ENCODE peak calls at places on chromosomes 7 and 10, in six cellular contexts. P is EL, M is AG04449, H is fibroblast of villous mesenchyme, O is AG04450, U is T-helper 9 cell. F is an unnamed sample.

GRCh38 chr10:126016156-126016805 is 119.9 kb downstream of the FANK1 start:
- DNase-seq in P (no peak), M (no peak), H (no peak), O (no peak), U (no peak), F (no peak)

GRCh38 chr10:98555011-98555619 is 108.4 kb upstream of the HPS1 start:
- DNase-seq in P (no peak), M (no peak), H (peak), O (no peak), U (no peak), F (no peak)

GRCh38 chr10:26269754-26270153 is 53.2 kb downstream of the GAD2 start:
- DNase-seq in P (peak), M (no peak), H (peak), O (no peak), U (no peak), F (peak)

GRCh38 chr7:37921876-37922275 is 1.4 kb downstream of the EPDR1 start:
- DNase-seq in P (no peak), M (no peak), H (no peak), O (no peak), U (no peak), F (no peak)

GRCh38 chr7:20237464-20238267 is 20.5 kb upstream of the MACC1 start:
- DNase-seq in P (no peak), M (no peak), H (no peak), O (no peak), U (no peak), F (no peak)

GRCh38 chr10:129530486-129531065 is 63.5 kb downstream of the MGMT start:
- DNase-seq in P (no peak), M (no peak), H (no peak), O (no peak), U (no peak), F (no peak)

GRCh38 chr10:61760943-61761824 is 98.5 kb downstream of the CABCOCO1 start:
- DNase-seq in P (peak), M (peak), H (peak), O (peak), U (no peak), F (peak)

GRCh38 chr10:4883079-4883739 is 57.2 kb downstream of the AKR1E2 start:
- DNase-seq in P (peak), M (no peak), H (peak), O (peak), U (no peak), F (no peak)

GRCh38 chr7:30655096-30655970 is 26.9 kb downstream of the CRHR2 start:
- DNase-seq in P (no peak), M (no peak), H (no peak), O (no peak), U (no peak), F (no peak)

GRCh38 chr7:121960678-121961461 is 87.9 kb downstream of the PTPRZ1 start:
- DNase-seq in P (peak), M (peak), H (peak), O (peak), U (no peak), F (peak)

GRCh38 chr10:34526758-34527730 is 288.1 kb downstream of the PARD3 start:
- DNase-seq in P (peak), M (peak), H (peak), O (peak), U (no peak), F (peak)

GRCh38 chr10:59517961-59518360 is 155.6 kb upstream of the FAM13C start:
- DNase-seq in P (no peak), M (no peak), H (no peak), O (no peak), U (no peak), F (no peak)

GRCh38 chr10:130999376-131000202 is 311.9 kb downstream of the TCERG1L start:
- DNase-seq in P (no peak), M (no peak), H (no peak), O (no peak), U (no peak), F (no peak)

GRCh38 chr10:43186150-43186549 is 47.9 kb downstream of the CSGALNACT2 start:
- DNase-seq in P (no peak), M (peak), H (peak), O (no peak), U (no peak), F (no peak)

F was measured in retinal pigment epithelial cell.